ENCODE peak calls at places on chromosomes 16 and 17, in six cellular contexts. R, B, O, Y, N and X are unnamed samples.

GRCh38 chr17:71633391-71633849 is 487.4 kb upstream of the SOX9 start:
- DNase-seq in N (peak), B (no peak), R (no peak), O (no peak), Y (peak), X (peak)

GRCh38 chr17:19242323-19242722 is 5.2 kb downstream of the EPN2 start:
- DNase-seq in O (no peak), Y (peak), N (no peak), R (no peak), B (no peak), X (no peak)

GRCh38 chr17:71438631-71439146 is 682.1 kb upstream of the SOX9 start:
- DNase-seq in N (peak), O (no peak), B (no peak), Y (peak), R (no peak), X (peak)

GRCh38 chr16:13920510-13920818 is 510 bp downstream of the ERCC4 start:
- DNase-seq in R (no peak), N (no peak), Y (no peak), B (no peak), O (no peak), X (no peak)

GRCh38 chr16:29907973-29908372 is 7.7 kb downstream of the ASPHD1 start:
- DNase-seq in B (no peak), Y (no peak), N (no peak), R (no peak), O (no peak), X (no peak)

GRCh38 chr16:80015566-80015965 is 415.0 kb upstream of the MAF start:
- DNase-seq in R (no peak), Y (no peak), O (no peak), N (no peak), B (no peak), X (peak)

GRCh38 chr17:13030459-13031305 is 12.9 kb upstream of the ELAC2 start:
- DNase-seq in Y (peak), B (peak), O (peak), N (peak), R (peak), X (peak)

GRCh38 chr16:27177031-27177774 is 26.1 kb upstream of the KDM8 start:
- DNase-seq in Y (peak), B (peak), O (no peak), N (no peak), R (no peak), X (peak)

GRCh38 chr17:6509295-6509771 is 47.0 kb downstream of the PITPNM3 start:
- DNase-seq in O (no peak), Y (no peak), B (no peak), N (no peak), R (no peak), X (no peak)

GRCh38 chr17:81837641-81838040 is 2.8 kb upstream of the PPP1R27 start:
- DNase-seq in Y (no peak), O (no peak), N (no peak), R (no peak), B (no peak), X (no peak)

GRCh38 chr17:37661372-37662014 is 18.2 kb upstream of the DDX52 start:
- DNase-seq in R (no peak), N (peak), B (no peak), O (no peak), Y (no peak), X (no peak)

GRCh38 chr16:88876942-88877526 is 10.6 kb upstream of the PABPN1L start:
- DNase-seq in Y (no peak), O (no peak), N (no peak), B (no peak), R (no peak), X (no peak)

GRCh38 chr17:77694391-77695363 is 263.8 kb upstream of the TNRC6C start:
- DNase-seq in R (peak), Y (no peak), N (no peak), B (no peak), O (no peak), X (no peak)

GRCh38 chr16:57653936-57654335 is 14.2 kb upstream of the ADGRG3 start:
- DNase-seq in B (no peak), Y (peak), N (no peak), O (no peak), R (no peak), X (peak)

GRCh38 chr17:64736804-64737492 is 74.8 kb upstream of the SMURF2 start:
- DNase-seq in B (peak), O (peak), N (no peak), R (no peak), Y (no peak), X (peak)

GRCh38 chr17:1068356-1068755 is 71.4 kb downstream of the TIMM22 start:
- DNase-seq in R (no peak), Y (no peak), B (no peak), N (no peak), O (no peak), X (no peak)

GRCh38 chr17:17816831-17817551 is 19.8 kb downstream of the SREBF1 start:
- DNase-seq in O (no peak), B (no peak), R (no peak), Y (no peak), N (no peak), X (no peak)

GRCh38 chr17:1323336-1323735 is 43.9 kb downstream of the TRARG1 start:
- DNase-seq in O (no peak), R (no peak), N (no peak), Y (no peak), B (no peak), X (peak)

GRCh38 chr16:81632392-81633146 is 146.5 kb upstream of the PLCG2 start:
- DNase-seq in R (peak), N (peak), B (peak), O (peak), Y (peak), X (peak)

GRCh38 chr17:35313875-35314409 is 59.5 kb downstream of the SLFN11 start:
- DNase-seq in B (peak), R (no peak), Y (no peak), O (peak), N (no peak), X (no peak)

GRCh38 chr17:50469005-50469605 is 425 bp upstream of the CHAD start:
- DNase-seq in Y (no peak), O (no peak), N (no peak), R (no peak), B (no peak), X (no peak)

GRCh38 chr17:78665952-78666920 is 89.0 kb upstream of the DNAH17 start:
- DNase-seq in R (peak), N (no peak), O (peak), Y (no peak), B (peak), X (no peak)

GRCh38 chr17:77280304-77280910 is 139.6 kb downstream of the SEC14L1 start:
- DNase-seq in O (no peak), Y (peak), R (no peak), B (peak), N (no peak), X (no peak)

GRCh38 chr17:32671891-32672290 is 185.1 kb downstream of the CDK5R1 start:
- DNase-seq in N (no peak), R (no peak), Y (no peak), O (no peak), B (no peak), X (no peak)

GRCh38 chr17:79792984-79793923 is 3.6 kb downstream of the CBX8 start:
- DNase-seq in B (no peak), N (peak), Y (no peak), R (no peak), O (no peak), X (peak)

GRCh38 chr17:80010283-80010858 is 25.3 kb downstream of the TBC1D16 start:
- DNase-seq in B (no peak), R (no peak), Y (no peak), N (no peak), O (no peak), X (no peak)

GRCh38 chr17:14737984-14738651 is 437.2 kb downstream of the HS3ST3B1 start:
- DNase-seq in N (peak), Y (peak), O (no peak), B (no peak), R (no peak), X (peak)

GRCh38 chr17:76072149-76072858 is at the start of gene SRP68:
- DNase-seq in R (peak), Y (peak), N (peak), B (peak), O (peak), X (peak)